ENCODE peak calls at places on chromosomes 16 and 17, in six cellular contexts. One of them, this sample, is unnamed.

GRCh38 chr17:64339516-64340475 is 50.9 kb downstream of the PECAM1 start:
- DNase-seq in H1: no peak
- DNase-seq in GM12892: no peak
- DNase-seq in GM12878: no peak
- DNase-seq in K562: no peak
- DNase-seq in HepG2: no peak
- DNase-seq in this sample: no peak

GRCh38 chr17:45314761-45315549 is 1.9 kb downstream of the MAP3K14 start:
- DNase-seq in H1: no peak
- DNase-seq in GM12892: no peak
- DNase-seq in GM12878: no peak
- DNase-seq in K562: no peak
- DNase-seq in HepG2: no peak
- DNase-seq in this sample: no peak

GRCh38 chr16:50460538-50461399 is 87.4 kb upstream of the NKD1 start:
- DNase-seq in H1: no peak
- DNase-seq in GM12892: no peak
- DNase-seq in GM12878: no peak
- DNase-seq in K562: no peak
- DNase-seq in HepG2: peak; percentile 66
- DNase-seq in this sample: no peak

GRCh38 chr17:7465481-7466275 is 13.8 kb downstream of the ZBTB4 start:
- DNase-seq in H1: no peak
- DNase-seq in GM12892: no peak
- DNase-seq in GM12878: no peak
- DNase-seq in K562: no peak
- DNase-seq in HepG2: no peak
- DNase-seq in this sample: no peak

GRCh38 chr17:79045001-79045729 is 21.2 kb downstream of the C1QTNF1 start:
- DNase-seq in H1: no peak
- DNase-seq in GM12892: peak; percentile 5
- DNase-seq in GM12878: no peak
- DNase-seq in K562: peak; percentile 13
- DNase-seq in HepG2: no peak
- DNase-seq in this sample: no peak

GRCh38 chr17:4142107-4142900 is 526 bp downstream of the ZZEF1 start:
- DNase-seq in H1: no peak
- DNase-seq in GM12892: no peak
- DNase-seq in GM12878: no peak
- DNase-seq in K562: no peak
- DNase-seq in HepG2: peak; percentile 27
- DNase-seq in this sample: peak; percentile 41

GRCh38 chr17:30000001-30000754 is 58.7 kb downstream of the EFCAB5 start:
- DNase-seq in H1: no peak
- DNase-seq in GM12892: no peak
- DNase-seq in GM12878: no peak
- DNase-seq in K562: no peak
- DNase-seq in HepG2: no peak
- DNase-seq in this sample: no peak

GRCh38 chr16:11405331-11406176 is 60.3 kb downstream of the RMI2 start:
- DNase-seq in H1: peak; percentile 93
- DNase-seq in GM12892: peak; percentile 40
- DNase-seq in GM12878: no peak
- DNase-seq in K562: peak; percentile 66
- DNase-seq in HepG2: peak; percentile 67
- DNase-seq in this sample: no peak

GRCh38 chr17:75587718-75588545 is at the start of gene MYO15B:
- DNase-seq in H1: peak; percentile 87
- DNase-seq in GM12892: no peak
- DNase-seq in GM12878: no peak
- DNase-seq in K562: peak; percentile 43
- DNase-seq in HepG2: no peak
- DNase-seq in this sample: peak; percentile 78

GRCh38 chr17:75588546-75589016 is 981 bp downstream of the MYO15B start:
- DNase-seq in H1: no peak
- DNase-seq in GM12892: no peak
- DNase-seq in GM12878: no peak
- DNase-seq in K562: no peak
- DNase-seq in HepG2: no peak
- DNase-seq in this sample: no peak

GRCh38 chr17:75590314-75590761 is 2.7 kb downstream of the MYO15B start:
- DNase-seq in H1: no peak
- DNase-seq in GM12892: no peak
- DNase-seq in GM12878: no peak
- DNase-seq in K562: no peak
- DNase-seq in HepG2: no peak
- DNase-seq in this sample: no peak

GRCh38 chr17:75589919-75590303 is 2.3 kb downstream of the MYO15B start:
- DNase-seq in H1: no peak
- DNase-seq in GM12892: no peak
- DNase-seq in GM12878: no peak
- DNase-seq in K562: no peak
- DNase-seq in HepG2: no peak
- DNase-seq in this sample: no peak

DNA sequence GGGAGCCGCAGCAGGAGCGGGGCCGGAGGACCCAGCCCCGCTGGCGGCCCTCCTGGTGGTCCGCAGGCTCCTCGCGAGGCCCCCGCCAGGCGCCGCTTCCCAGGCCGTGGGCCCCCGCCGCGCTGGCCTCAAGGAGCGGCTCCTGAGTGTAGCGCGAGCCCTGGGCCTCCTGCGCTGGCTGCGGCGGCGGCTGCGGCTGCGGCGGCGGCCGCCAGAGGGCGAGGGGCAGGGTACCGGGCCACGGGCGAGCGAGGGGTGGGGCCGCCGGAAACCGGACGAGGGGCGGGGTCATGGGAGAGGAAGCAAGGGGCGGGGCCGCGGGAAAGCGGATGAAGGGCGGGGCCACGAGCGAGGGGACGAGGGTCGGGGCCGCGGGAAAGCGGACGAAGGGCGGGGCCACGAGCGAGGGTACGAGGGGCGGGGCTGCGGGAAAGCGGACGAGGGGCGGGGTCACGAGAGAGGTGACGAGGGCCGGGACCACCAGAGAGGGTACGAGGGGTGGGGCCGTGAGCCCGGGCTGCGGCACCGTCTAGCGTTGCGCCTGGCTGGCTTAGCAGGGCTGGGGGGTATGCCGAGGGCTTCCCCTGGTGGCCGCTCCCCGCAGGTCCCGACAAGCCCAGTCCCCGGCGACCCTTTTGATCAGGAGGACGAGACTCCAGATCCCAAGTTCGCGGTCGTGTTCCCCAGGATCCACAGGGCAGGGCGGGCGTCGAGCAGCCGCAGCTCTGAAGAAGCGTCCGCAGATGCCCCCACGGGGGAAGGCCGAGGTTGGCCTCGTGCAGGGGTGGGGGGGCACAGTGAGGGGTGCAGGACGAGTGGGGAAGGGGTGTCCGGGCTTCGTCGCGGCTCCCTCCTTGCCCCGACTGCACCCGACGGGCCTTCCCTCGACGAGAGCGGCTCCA is 1.7 kb downstream of the MYO15B start:
- DNase-seq in H1: peak; percentile 94
- DNase-seq in GM12892: peak; percentile 99
- DNase-seq in GM12878: peak; percentile 48
- DNase-seq in K562: peak; percentile 99
- DNase-seq in HepG2: peak; percentile 78
- DNase-seq in this sample: peak; percentile 100
- TF ChIP-seq POLR2A in H1: no peak
- TF ChIP-seq POLR2A in GM12892: no peak
- TF ChIP-seq POLR2A in GM12878: peak; percentile 73
- TF ChIP-seq POLR2A in K562: no peak
- TF ChIP-seq POLR2A in HepG2: no peak
- TF ChIP-seq POLR2A in this sample: no peak

GRCh38 chr17:16081507-16082087 is 82.0 kb downstream of the TTC19 start:
- DNase-seq in H1: no peak
- DNase-seq in GM12892: no peak
- DNase-seq in GM12878: no peak
- DNase-seq in K562: no peak
- DNase-seq in HepG2: peak; percentile 72
- DNase-seq in this sample: no peak
- TF ChIP-seq TAF1 in H1: no peak
- TF ChIP-seq TAF1 in GM12892: no peak
- TF ChIP-seq TAF1 in GM12878: no peak
- TF ChIP-seq TAF1 in K562: no peak
- TF ChIP-seq TAF1 in HepG2: no peak
- TF ChIP-seq TAF1 in this sample: no peak

GRCh38 chr17:58993322-58993721 is 113.4 kb downstream of the TRIM37 start:
- DNase-seq in H1: no peak
- DNase-seq in GM12892: no peak
- DNase-seq in GM12878: no peak
- DNase-seq in K562: no peak
- DNase-seq in HepG2: no peak
- DNase-seq in this sample: no peak
- TF ChIP-seq POLR2A in H1: no peak
- TF ChIP-seq POLR2A in GM12892: no peak
- TF ChIP-seq POLR2A in GM12878: no peak
- TF ChIP-seq POLR2A in K562: no peak
- TF ChIP-seq POLR2A in HepG2: no peak
- TF ChIP-seq POLR2A in this sample: no peak

DNA sequence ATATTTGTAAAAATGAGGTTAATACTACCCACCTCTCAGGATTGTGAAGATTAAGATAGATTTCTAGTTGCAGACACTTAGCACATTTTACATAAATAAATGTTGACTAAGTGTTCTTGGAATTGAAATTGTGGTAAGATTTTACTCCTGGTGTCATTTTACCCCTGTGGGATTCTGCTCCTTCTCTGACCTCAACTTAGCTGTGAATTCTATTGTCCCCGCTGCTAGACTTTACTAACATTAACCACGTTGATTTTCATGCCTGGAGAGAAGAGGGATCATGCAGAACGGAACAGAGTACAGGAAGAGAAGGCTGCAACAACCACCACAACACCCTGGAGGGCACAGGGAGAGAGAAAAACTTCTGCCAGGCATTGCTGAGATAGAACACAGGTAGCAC is 2.1 kb upstream of the TOM1L1 start:
- DNase-seq in H1: no peak
- DNase-seq in GM12892: no peak
- DNase-seq in GM12878: no peak
- DNase-seq in K562: no peak
- DNase-seq in HepG2: no peak
- DNase-seq in this sample: no peak
- TF ChIP-seq TAF1 in H1: no peak
- TF ChIP-seq TAF1 in GM12892: no peak
- TF ChIP-seq TAF1 in GM12878: no peak
- TF ChIP-seq TAF1 in K562: no peak
- TF ChIP-seq TAF1 in HepG2: no peak
- TF ChIP-seq TAF1 in this sample: no peak

GRCh38 chr16:72924918-72925630 is 122.9 kb downstream of the ZFHX3 start:
- DNase-seq in H1: no peak
- DNase-seq in GM12892: no peak
- DNase-seq in GM12878: no peak
- DNase-seq in K562: no peak
- DNase-seq in HepG2: peak; percentile 100
- DNase-seq in this sample: no peak
- TF ChIP-seq POLR2A in H1: no peak
- TF ChIP-seq POLR2A in GM12892: no peak
- TF ChIP-seq POLR2A in GM12878: no peak
- TF ChIP-seq POLR2A in K562: no peak
- TF ChIP-seq POLR2A in HepG2: peak; percentile 80
- TF ChIP-seq POLR2A in this sample: no peak

GRCh38 chr17:31745964-31746650 is 112.9 kb downstream of the COPRS start:
- DNase-seq in H1: no peak
- DNase-seq in GM12892: no peak
- DNase-seq in GM12878: no peak
- DNase-seq in K562: no peak
- DNase-seq in HepG2: no peak
- DNase-seq in this sample: no peak
- TF ChIP-seq TAF1 in H1: no peak
- TF ChIP-seq TAF1 in GM12892: no peak
- TF ChIP-seq TAF1 in GM12878: no peak
- TF ChIP-seq TAF1 in K562: no peak
- TF ChIP-seq TAF1 in HepG2: no peak
- TF ChIP-seq TAF1 in this sample: no peak